ENCODE peak calls at places on chromosomes 5 and 9, in ten cellular contexts. M is CD8-positive, alpha-beta T cell; S is endothelial cell; U is left colon; N is activated CD8-positive, alpha-beta T cell treated with anti-CD3 and anti-CD28 coated beads for 36 hours; T is activated T-cell treated with anti-CD3 and anti-CD28 coated beads, Interleukin-2, amount 50 U/mL, for 24 hours; H is anterior cingulate cortex; E is mucosa of gallbladder; V is aorta; I is activated T-helper 1 cell treated with anti-CD3 and anti-CD28 coated beads, Interleukin-2, amount 50 U/mL, for 16 hours. A is an unnamed sample.

GRCh38 chr5:174608631-174609097 is 115.7 kb upstream of the MSX2 start:
- DNase-seq in H (peak; percentile 10), U (peak; percentile 26), E (peak; percentile 94), V (peak; percentile 82), T (no peak), M (no peak), I (no peak), N (peak; percentile 11), S (no peak), A (no peak)

GRCh38 chr9:136313111-136314055 is 9.5 kb upstream of the CCDC187 start:
- DNase-seq in N (no peak), E (no peak), V (no peak), M (no peak), S (no peak), T (no peak), H (no peak), U (no peak), I (no peak), A (no peak)

GRCh38 chr5:122704247-122705036 is 70.4 kb upstream of the SNX2 start:
- DNase-seq in T (no peak), V (no peak), M (no peak), H (no peak), I (no peak), N (no peak), E (no peak), U (no peak), S (no peak), A (no peak)

GRCh38 chr5:115377468-115378217 is 81.2 kb upstream of the CCDC112 start:
- DNase-seq in N (no peak), H (no peak), M (no peak), T (no peak), U (no peak), V (no peak), E (no peak), S (no peak), I (no peak), A (no peak)

GRCh38 chr5:112975721-112976431 is 722 bp upstream of the DCP2 start:
- DNase-seq in E (no peak), N (no peak), M (no peak), S (no peak), H (no peak), V (no peak), I (no peak), U (no peak), T (no peak), A (no peak)

GRCh38 chr5:93331864-93332263 is 249.2 kb downstream of the NR2F1-AS1 start:
- DNase-seq in I (no peak), N (no peak), T (no peak), U (no peak), H (no peak), V (no peak), E (no peak), S (no peak), M (no peak), A (no peak)

GRCh38 chr9:106753155-106753671 is 109.8 kb upstream of the ZNF462 start:
- DNase-seq in H (no peak), V (no peak), M (no peak), I (no peak), N (peak; percentile 1), E (no peak), T (no peak), S (no peak), U (no peak), A (no peak)

GRCh38 chr9:81092057-81092456 is 597.3 kb downstream of the TLE1 start:
- DNase-seq in N (no peak), S (no peak), H (no peak), U (no peak), V (no peak), T (no peak), I (no peak), E (no peak), M (no peak), A (no peak)

GRCh38 chr9:133945977-133946753 is 46.0 kb downstream of the VAV2 start:
- DNase-seq in H (no peak), N (no peak), S (no peak), U (no peak), T (no peak), M (no peak), I (no peak), V (peak; percentile 35), E (no peak), A (no peak)